ENCODE peak calls at places on chromosome 9, in ten cellular contexts. C is neural crest cell, A is foreskin fibroblast, K is GM23338, L is OCI-LY7, E is colonic mucosa, Z is RWPE1, Y is WTC11, B is cardiac fibroblast, U is MCF 10A. P is an unnamed sample.

GRCh38 chr9:2093920-2094597 is 78.9 kb downstream of the SMARCA2 start:
- DNase-seq in C (no peak), A (peak), K (peak), L (no peak), E (no peak), Z (peak), Y (no peak), B (peak), U (peak), P (no peak)

GRCh38 chr9:119365291-119366027 is 3.8 kb downstream of the BRINP1 start:
- DNase-seq in C (peak), A (peak), K (peak), L (peak), E (no peak), Z (no peak), Y (peak), B (peak), U (peak), P (peak)

GRCh38 chr9:86298873-86299272 is 16.5 kb upstream of the ISCA1 start:
- DNase-seq in C (no peak), A (no peak), K (no peak), L (no peak), E (no peak), Z (no peak), Y (no peak), B (no peak), U (no peak), P (no peak)

GRCh38 chr9:121537283-121537682 is 37.6 kb upstream of the GGTA1 start:
- DNase-seq in C (no peak), A (no peak), K (no peak), L (no peak), E (no peak), Z (no peak), Y (no peak), B (peak), U (no peak), P (no peak)

GRCh38 chr9:16085167-16085718 is 532.4 kb downstream of the CCDC171 start:
- DNase-seq in C (no peak), A (no peak), K (no peak), L (no peak), E (no peak), Z (no peak), Y (no peak), B (peak), U (no peak), P (no peak)

GRCh38 chr9:73269430-73270101 is 117.9 kb downstream of the ANXA1 start:
- DNase-seq in C (no peak), A (peak), K (peak), L (peak), E (no peak), Z (no peak), Y (no peak), B (peak), U (peak), P (no peak)

GRCh38 chr9:1429328-1429727 is 379.2 kb downstream of the DMRT2 start:
- DNase-seq in C (no peak), A (peak), K (peak), L (no peak), E (no peak), Z (no peak), Y (peak), B (no peak), U (peak), P (peak)

GRCh38 chr9:107137495-107138202 is 145.4 kb upstream of the RAD23B start:
- DNase-seq in C (no peak), A (peak), K (peak), L (peak), E (peak), Z (peak), Y (no peak), B (peak), U (peak), P (peak)

GRCh38 chr9:111766066-111766465 is 28.7 kb downstream of the SHOC1 start:
- DNase-seq in C (no peak), A (no peak), K (no peak), L (no peak), E (no peak), Z (no peak), Y (no peak), B (no peak), U (no peak), P (no peak)

GRCh38 chr9:108142504-108143201 is 653.1 kb upstream of the KLF4 start:
- DNase-seq in C (peak), A (peak), K (peak), L (no peak), E (peak), Z (no peak), Y (peak), B (peak), U (no peak), P (no peak)

GRCh38 chr9:136808075-136808780 is 480 bp downstream of the RABL6 start:
- DNase-seq in C (no peak), A (peak), K (no peak), L (peak), E (peak), Z (peak), Y (no peak), B (peak), U (no peak), P (peak)

GRCh38 chr9:130379649-130379970 is 65.2 kb upstream of the ASS1 start:
- DNase-seq in C (no peak), A (no peak), K (no peak), L (no peak), E (no peak), Z (no peak), Y (no peak), B (no peak), U (no peak), P (no peak)

GRCh38 chr9:107976767-107977166 is 487.2 kb upstream of the KLF4 start:
- DNase-seq in C (no peak), A (peak), K (no peak), L (no peak), E (peak), Z (no peak), Y (no peak), B (peak), U (no peak), P (no peak)

GRCh38 chr9:123401879-123402513 is 46.0 kb downstream of the CRB2 start:
- DNase-seq in C (peak), A (peak), K (peak), L (peak), E (peak), Z (peak), Y (peak), B (peak), U (peak), P (peak)

GRCh38 chr9:84781431-84781830 is 111.9 kb downstream of the NTRK2 start:
- DNase-seq in C (no peak), A (peak), K (peak), L (peak), E (no peak), Z (peak), Y (peak), B (peak), U (peak), P (peak)

GRCh38 chr9:8660383-8660782 is 860.8 kb upstream of the DMAC1 start:
- DNase-seq in C (no peak), A (peak), K (no peak), L (no peak), E (peak), Z (no peak), Y (no peak), B (peak), U (peak), P (no peak)

GRCh38 chr9:133583111-133583510 is 26.1 kb downstream of the FAM163B start:
- DNase-seq in C (no peak), A (no peak), K (no peak), L (no peak), E (no peak), Z (no peak), Y (no peak), B (no peak), U (no peak), P (no peak)

GRCh38 chr9:25891534-25891933 is 213.3 kb upstream of the TUSC1 start:
- DNase-seq in C (no peak), A (no peak), K (no peak), L (no peak), E (no peak), Z (no peak), Y (no peak), B (no peak), U (no peak), P (no peak)

GRCh38 chr9:81687521-81688261 is 1.7 kb downstream of the TLE1 start:
- DNase-seq in C (peak), A (peak), K (peak), L (no peak), E (peak), Z (peak), Y (peak), B (peak), U (peak), P (peak)

GRCh38 chr9:107684224-107684623 is 194.7 kb upstream of the KLF4 start:
- DNase-seq in C (no peak), A (peak), K (no peak), L (no peak), E (no peak), Z (no peak), Y (no peak), B (peak), U (peak), P (no peak)

GRCh38 chr9:111349766-111350165 is 19.7 kb upstream of the OR2K2 start:
- DNase-seq in C (no peak), A (no peak), K (no peak), L (no peak), E (no peak), Z (no peak), Y (no peak), B (no peak), U (no peak), P (no peak)

GRCh38 chr9:75054373-75055001 is 26.4 kb upstream of the CARNMT1 start:
- DNase-seq in C (no peak), A (peak), K (no peak), L (no peak), E (no peak), Z (no peak), Y (no peak), B (peak), U (peak), P (no peak)

GRCh38 chr9:136821333-136822031 is 13.7 kb downstream of the RABL6 start:
- DNase-seq in C (no peak), A (peak), K (peak), L (no peak), E (no peak), Z (no peak), Y (peak), B (peak), U (no peak), P (no peak)

GRCh38 chr9:108664309-108665255 is 191.2 kb downstream of the ACTL7B start:
- DNase-seq in C (no peak), A (peak), K (no peak), L (no peak), E (peak), Z (no peak), Y (no peak), B (no peak), U (peak), P (no peak)

GRCh38 chr9:104386425-104387069 is 117.5 kb upstream of the OR13F1 start:
- DNase-seq in C (no peak), A (peak), K (peak), L (peak), E (no peak), Z (peak), Y (no peak), B (peak), U (peak), P (no peak)
- TF ChIP-seq CTCF in C (peak), A (peak), K (peak), L (peak), E (peak), Z (peak), Y (peak), B (peak), U (peak), P (peak)

GRCh38 chr9:35657327-35658143 is at the start of gene RMRP:
- DNase-seq in C (peak), A (peak), K (peak), L (peak), E (peak), Z (peak), Y (peak), B (peak), U (peak), P (peak)
- TF ChIP-seq CTCF in C (peak), A (peak), K (peak), L (peak), E (peak), Z (no peak), Y (no peak), B (peak), U (no peak), P (no peak)

DNA sequence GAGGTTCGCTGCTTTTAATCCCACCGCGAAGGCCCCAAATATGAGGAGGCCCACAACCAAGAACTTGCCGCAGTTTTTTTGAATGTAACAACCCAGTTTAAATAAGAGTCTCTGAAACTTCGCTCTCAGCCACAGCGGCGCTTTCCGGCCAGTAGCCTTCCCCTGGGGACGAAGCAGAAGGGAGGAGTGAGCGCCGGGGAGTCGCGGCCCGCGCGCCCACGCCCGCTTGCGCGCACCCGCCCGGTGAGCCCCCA is 10.4 kb downstream of the PTCH1 start:
- DNase-seq in C (no peak), A (peak), K (no peak), L (peak), E (peak), Z (no peak), Y (no peak), B (peak), U (no peak), P (peak)
- TF ChIP-seq CTCF in C (no peak), A (no peak), K (no peak), L (peak), E (no peak), Z (no peak), Y (no peak), B (no peak), U (no peak), P (no peak)

GRCh38 chr9:91092214-91092613 is 269.5 kb downstream of the AUH start:
- DNase-seq in C (no peak), A (no peak), K (no peak), L (no peak), E (no peak), Z (no peak), Y (no peak), B (no peak), U (no peak), P (no peak)

GRCh38 chr9:91090132-91090410 is 271.6 kb downstream of the AUH start:
- DNase-seq in C (no peak), A (no peak), K (no peak), L (no peak), E (no peak), Z (no peak), Y (no peak), B (no peak), U (no peak), P (no peak)

GRCh38 chr9:91086657-91087563 is 274.8 kb downstream of the AUH start:
- DNase-seq in C (no peak), A (no peak), K (no peak), L (no peak), E (no peak), Z (no peak), Y (no peak), B (peak), U (no peak), P (no peak)

GRCh38 chr9:91085499-91086291 is 276.0 kb downstream of the AUH start:
- DNase-seq in C (no peak), A (no peak), K (no peak), L (no peak), E (no peak), Z (no peak), Y (no peak), B (no peak), U (peak), P (no peak)

DNA sequence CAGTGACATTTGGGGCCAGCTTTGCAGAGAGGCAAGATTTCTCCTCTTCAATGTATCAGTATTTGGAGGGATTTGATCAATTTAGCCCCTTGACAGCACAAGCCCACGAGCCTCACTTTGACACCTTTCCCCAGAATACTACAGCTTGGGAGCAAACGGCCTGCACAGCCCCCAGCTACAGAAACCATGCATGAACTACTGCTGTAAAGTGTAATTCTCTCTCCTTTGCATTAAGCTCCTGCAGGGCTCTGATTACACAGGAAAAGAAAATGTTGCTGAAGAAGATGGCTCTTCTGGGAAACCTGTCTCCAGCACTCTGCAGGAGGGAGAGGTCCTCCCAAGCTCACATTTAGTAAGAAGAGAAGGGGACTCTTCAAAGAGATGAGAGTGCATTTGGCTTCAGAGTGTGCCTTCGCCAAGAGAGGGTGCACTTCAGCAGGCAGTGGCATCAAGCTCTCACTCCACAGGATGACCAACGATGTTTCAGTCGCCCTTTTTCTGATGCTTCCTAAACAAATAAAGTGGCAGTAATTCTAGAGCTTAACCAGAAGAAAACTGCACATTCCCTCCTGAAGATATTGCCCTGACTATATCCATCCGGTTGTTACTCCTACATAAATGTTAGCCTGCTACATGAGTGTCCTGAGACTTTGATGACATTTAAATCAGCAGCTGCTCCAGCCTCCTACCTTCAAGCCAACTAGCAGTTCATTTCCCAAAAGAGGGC is 272.1 kb downstream of the AUH start:
- DNase-seq in C (no peak), A (peak), K (peak), L (peak), E (peak), Z (no peak), Y (peak), B (peak), U (peak), P (peak)
- TF ChIP-seq CTCF in C (no peak), A (peak), K (peak), L (peak), E (peak), Z (no peak), Y (no peak), B (peak), U (peak), P (peak)

DNA sequence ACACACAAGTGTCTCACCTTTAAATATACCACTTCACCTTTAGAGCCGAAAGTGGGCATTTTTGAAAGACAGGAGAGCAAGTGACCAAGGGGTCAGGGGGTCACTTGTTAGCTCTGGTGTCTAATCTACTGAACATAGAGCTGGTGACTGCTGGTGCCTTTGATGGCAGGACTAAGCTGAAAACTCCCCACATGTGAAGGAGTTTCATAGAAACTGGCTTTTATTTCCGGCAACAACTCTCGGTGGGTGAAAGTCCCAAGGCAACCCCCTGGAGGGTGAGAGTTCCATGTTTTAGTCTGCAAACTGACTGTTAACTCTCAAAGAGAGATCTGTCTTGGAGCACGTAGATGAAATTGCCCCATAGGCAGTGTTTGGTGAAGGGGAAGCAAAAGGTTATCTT is 466.9 kb downstream of the DMRTA1 start:
- DNase-seq in C (no peak), A (no peak), K (no peak), L (no peak), E (no peak), Z (no peak), Y (no peak), B (no peak), U (no peak), P (no peak)
- TF ChIP-seq CTCF in C (no peak), A (no peak), K (no peak), L (no peak), E (no peak), Z (no peak), Y (no peak), B (no peak), U (no peak), P (no peak)

DNA sequence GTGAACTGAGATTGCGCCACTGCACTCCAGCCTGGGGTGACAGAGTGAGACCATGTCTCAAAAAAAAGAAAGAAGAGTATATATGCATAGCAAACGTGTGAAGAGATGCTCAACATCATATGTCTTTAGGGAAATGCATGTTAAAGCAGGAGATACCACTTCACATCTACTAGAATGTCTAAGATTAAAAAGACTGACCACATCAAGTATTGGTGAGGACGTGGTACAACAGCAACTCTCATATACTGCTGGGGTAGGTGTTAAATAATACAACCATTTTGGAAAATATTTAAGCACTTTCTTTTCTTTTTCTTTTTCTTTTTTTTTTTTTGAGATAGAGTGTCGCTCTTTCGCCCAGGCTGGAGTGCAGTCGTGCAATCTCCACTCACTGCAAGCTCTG is 1.6 kb upstream of the TBC1D13 start:
- DNase-seq in C (no peak), A (no peak), K (no peak), L (no peak), E (no peak), Z (no peak), Y (no peak), B (no peak), U (no peak), P (no peak)
- TF ChIP-seq CTCF in C (no peak), A (no peak), K (no peak), L (no peak), E (no peak), Z (no peak), Y (no peak), B (no peak), U (no peak), P (no peak)

DNA sequence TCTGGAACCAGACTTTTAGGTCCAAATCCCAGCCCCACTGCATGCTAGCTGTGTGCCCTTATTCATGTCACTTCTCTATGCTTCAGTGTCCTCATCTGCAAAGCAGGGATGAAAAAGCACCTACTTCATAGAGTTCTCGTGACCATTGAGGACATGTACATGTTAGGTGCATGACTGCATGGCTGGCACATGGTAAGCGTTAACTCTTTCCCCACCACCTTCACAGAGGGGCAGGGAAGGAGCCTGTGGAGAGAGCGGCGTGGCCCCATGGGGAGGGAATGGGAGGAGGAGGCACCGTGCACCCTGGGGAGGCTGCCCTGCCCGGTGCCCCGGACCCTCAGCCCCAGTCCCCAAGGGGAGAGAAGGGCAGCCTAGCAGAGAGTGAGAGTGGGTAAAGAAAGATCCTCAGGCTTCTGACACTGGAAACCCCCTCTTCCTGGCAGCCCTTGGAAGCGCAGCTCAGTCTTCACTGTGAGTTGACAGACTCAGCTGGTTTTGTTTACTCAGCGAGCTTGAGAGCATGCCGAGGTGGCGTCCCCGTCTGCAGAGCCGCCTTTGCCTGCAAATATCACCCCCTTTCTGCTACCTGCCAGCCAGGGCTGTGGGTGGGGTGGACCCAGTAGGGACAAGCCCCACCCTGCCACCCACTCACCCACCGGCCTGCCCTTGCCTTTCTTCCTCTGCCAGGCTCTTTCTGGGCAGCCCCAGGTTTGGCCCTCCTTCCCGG is 10.6 kb upstream of the ANGPTL2 start:
- DNase-seq in C (no peak), A (peak), K (peak), L (no peak), E (no peak), Z (no peak), Y (peak), B (no peak), U (no peak), P (no peak)
- TF ChIP-seq CTCF in C (no peak), A (no peak), K (no peak), L (no peak), E (no peak), Z (no peak), Y (no peak), B (no peak), U (no peak), P (no peak)

GRCh38 chr9:103323699-103324098 is 328.6 kb downstream of the CYLC2 start:
- DNase-seq in C (no peak), A (no peak), K (no peak), L (no peak), E (no peak), Z (no peak), Y (no peak), B (no peak), U (no peak), P (no peak)

GRCh38 chr9:103319979-103320378 is 324.8 kb downstream of the CYLC2 start:
- DNase-seq in C (no peak), A (no peak), K (no peak), L (peak), E (no peak), Z (peak), Y (no peak), B (no peak), U (peak), P (no peak)
- TF ChIP-seq CTCF in C (peak), A (no peak), K (no peak), L (peak), E (no peak), Z (peak), Y (peak), B (no peak), U (no peak), P (no peak)

P was measured in activated CD8-positive, alpha-beta T cell treated with anti-CD3 and anti-CD28 coated beads for 36 hours.